ENCODE peak calls at places on chromosome 1, in five cellular contexts. One of them, this sample, is unnamed.

GRCh38 chr1:80876035-80876434 is 924.7 kb upstream of the ADGRL2 start:
- DNase-seq in GF-D8: no peak
- DNase-seq in A549: no peak
- DNase-seq in MCF 10A: no peak
- DNase-seq in stimulated activated CD8-positive, alpha-beta memory T cell treated with anti-CD3 and anti-CD28 coated beads, Interleukin-7, amount 100 ng/mL, for 48 hours: no peak
- DNase-seq in this sample: no peak

GRCh38 chr1:169868978-169869377 is 24.7 kb downstream of the SCYL3 start:
- DNase-seq in stimulated activated CD8-positive, alpha-beta memory T cell treated with anti-CD3 and anti-CD28 coated beads, Interleukin-7, amount 100 ng/mL, for 48 hours: no peak
- DNase-seq in GF-D8: no peak
- DNase-seq in A549: no peak
- DNase-seq in MCF 10A: peak
- DNase-seq in this sample: no peak

GRCh38 chr1:52238887-52239707 is 97.2 kb downstream of the ZFYVE9 start:
- DNase-seq in GF-D8: no peak
- DNase-seq in MCF 10A: no peak
- DNase-seq in A549: no peak
- DNase-seq in stimulated activated CD8-positive, alpha-beta memory T cell treated with anti-CD3 and anti-CD28 coated beads, Interleukin-7, amount 100 ng/mL, for 48 hours: no peak
- DNase-seq in this sample: no peak

GRCh38 chr1:22143586-22144033 is 713 bp upstream of the WNT4 start:
- DNase-seq in A549: no peak
- DNase-seq in MCF 10A: no peak
- DNase-seq in stimulated activated CD8-positive, alpha-beta memory T cell treated with anti-CD3 and anti-CD28 coated beads, Interleukin-7, amount 100 ng/mL, for 48 hours: no peak
- DNase-seq in GF-D8: no peak
- DNase-seq in this sample: no peak

GRCh38 chr1:119146466-119146865 is 6.0 kb upstream of the WARS2 start:
- DNase-seq in GF-D8: no peak
- DNase-seq in A549: no peak
- DNase-seq in stimulated activated CD8-positive, alpha-beta memory T cell treated with anti-CD3 and anti-CD28 coated beads, Interleukin-7, amount 100 ng/mL, for 48 hours: no peak
- DNase-seq in MCF 10A: no peak
- DNase-seq in this sample: no peak

GRCh38 chr1:9182784-9183257 is 51.8 kb upstream of the H6PD start:
- DNase-seq in GF-D8: no peak
- DNase-seq in MCF 10A: no peak
- DNase-seq in stimulated activated CD8-positive, alpha-beta memory T cell treated with anti-CD3 and anti-CD28 coated beads, Interleukin-7, amount 100 ng/mL, for 48 hours: no peak
- DNase-seq in A549: no peak
- DNase-seq in this sample: no peak

GRCh38 chr1:118717893-118718292 is 270.2 kb downstream of the TBX15 start:
- DNase-seq in stimulated activated CD8-positive, alpha-beta memory T cell treated with anti-CD3 and anti-CD28 coated beads, Interleukin-7, amount 100 ng/mL, for 48 hours: no peak
- DNase-seq in MCF 10A: no peak
- DNase-seq in A549: no peak
- DNase-seq in GF-D8: no peak
- DNase-seq in this sample: no peak

GRCh38 chr1:40848530-40849189 is 13.5 kb downstream of the CITED4 start:
- DNase-seq in A549: peak
- DNase-seq in stimulated activated CD8-positive, alpha-beta memory T cell treated with anti-CD3 and anti-CD28 coated beads, Interleukin-7, amount 100 ng/mL, for 48 hours: no peak
- DNase-seq in GF-D8: no peak
- DNase-seq in MCF 10A: peak
- DNase-seq in this sample: peak

GRCh38 chr1:40897499-40897898 is 35.3 kb upstream of the CITED4 start:
- DNase-seq in stimulated activated CD8-positive, alpha-beta memory T cell treated with anti-CD3 and anti-CD28 coated beads, Interleukin-7, amount 100 ng/mL, for 48 hours: no peak
- DNase-seq in MCF 10A: peak
- DNase-seq in A549: peak
- DNase-seq in GF-D8: no peak
- DNase-seq in this sample: peak

GRCh38 chr1:201756411-201756810 is 72.5 kb upstream of the IPO9 start:
- DNase-seq in stimulated activated CD8-positive, alpha-beta memory T cell treated with anti-CD3 and anti-CD28 coated beads, Interleukin-7, amount 100 ng/mL, for 48 hours: no peak
- DNase-seq in MCF 10A: no peak
- DNase-seq in A549: no peak
- DNase-seq in GF-D8: no peak
- DNase-seq in this sample: peak

This sample was measured in fibroblast of the conjunctiva.